ENCODE peak calls at places on chromosomes 16 and 17, in four cellular contexts. W is A549; H is CD8-positive, alpha-beta T cell; K is foreskin keratinocyte. T is an unnamed sample. For H3K4me1, the result is how much of the 10 kb centered on the place peaks cover.

GRCh38 chr17:55348749-55349354 is 72.8 kb downstream of the MMD start:
- DNase-seq in W (peak), H (peak), K (peak), T (peak)

GRCh38 chr17:17745476-17746455 is 64.5 kb downstream of the RAI1 start:
- DNase-seq in W (no peak), H (no peak), K (no peak), T (no peak)

GRCh38 chr17:1024076-1024475 is 27.1 kb downstream of the TIMM22 start:
- DNase-seq in W (no peak), H (no peak), K (peak), T (no peak)

GRCh38 chr17:8210761-8211458 is 535 bp upstream of the AURKB start:
- DNase-seq in W (no peak), H (no peak), K (no peak), T (no peak)

GRCh38 chr17:64084086-64084939 is 45.6 kb downstream of the ERN1 start:
- DNase-seq in W (peak), H (no peak), K (no peak), T (no peak)

GRCh38 chr16:17312100-17312732 is 158.5 kb downstream of the XYLT1 start:
- DNase-seq in W (no peak), H (peak), K (peak), T (no peak)

GRCh38 chr16:85359147-85359822 is 247.0 kb upstream of the CIBAR2 start:
- DNase-seq in W (no peak), H (no peak), K (no peak), T (no peak)

GRCh38 chr17:28744104-28744801 is 442 bp downstream of the TRAF4 start:
- DNase-seq in W (peak), H (peak), K (peak), T (peak)

GRCh38 chr17:40500190-40500589 is 1.2 kb downstream of the TNS4 start:
- DNase-seq in W (no peak), H (no peak), K (no peak), T (no peak)
- H3K27ac ChIP-seq in W (peak), H (no peak), K (peak), T (no peak)

GRCh38 chr16:56610017-56610608 is 1.7 kb downstream of the MT2A start:
- DNase-seq in W (peak), H (peak), K (peak), T (peak)
- H3K4me1 ChIP-seq in W (half or more), H (under half), K (under half), T (under half)

GRCh38 chr16:554297-554621 is 5.9 kb upstream of the PRR35 start:
- DNase-seq in W (no peak), H (no peak), K (no peak), T (no peak)
- H3K27ac ChIP-seq in W (no peak), H (no peak), K (no peak), T (no peak)

DNA sequence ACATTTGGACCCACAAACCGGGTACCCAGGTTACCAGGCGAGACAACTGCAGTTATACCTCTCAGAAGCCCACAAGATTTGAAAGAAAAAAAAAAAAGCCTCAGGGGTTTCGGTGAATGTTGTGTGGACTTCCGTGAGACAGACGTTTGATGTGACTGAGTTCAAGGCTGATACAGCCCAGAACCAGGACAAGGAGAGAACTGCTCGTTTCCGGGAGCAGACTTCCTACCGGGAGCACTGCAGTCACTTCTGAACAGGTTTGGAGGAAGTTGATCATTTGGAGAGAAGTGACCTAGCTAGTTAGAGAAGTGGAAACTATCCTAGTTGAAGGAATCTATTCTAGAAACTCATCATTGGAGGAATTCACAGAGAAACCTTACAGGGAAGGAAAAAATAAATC is 847 bp downstream of the CKLF start:
- DNase-seq in W (no peak), H (no peak), K (no peak), T (peak)
- H3K4me1 ChIP-seq in W (under half), H (half or more), K (under half), T (half or more)

DNA sequence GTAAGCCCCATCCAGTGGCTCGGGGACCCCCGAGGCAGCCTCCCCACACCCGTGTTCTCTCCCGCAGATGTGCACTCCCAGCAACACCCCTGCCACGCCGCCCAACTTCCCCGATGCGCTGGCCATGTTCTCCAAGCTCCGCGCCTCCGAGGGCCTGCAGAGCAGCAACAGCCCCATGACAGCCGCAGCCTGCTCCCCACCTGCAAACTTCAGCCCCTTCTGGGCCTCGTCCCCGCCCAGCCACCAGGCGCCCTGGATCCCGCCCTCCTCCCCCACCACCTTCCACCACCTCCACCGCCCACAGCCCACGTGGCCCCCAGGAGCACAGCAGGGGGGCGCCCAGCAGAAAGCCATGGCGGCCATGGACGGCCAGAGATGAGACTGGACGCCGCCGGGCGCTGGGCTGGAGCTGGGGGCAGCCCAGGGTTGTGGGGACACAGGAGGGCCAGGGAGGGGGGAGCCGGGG is 5.0 kb downstream of the UBALD2 start:
- DNase-seq in W (no peak), H (peak), K (no peak), T (no peak)
- H3K27ac ChIP-seq in W (no peak), H (no peak), K (no peak), T (peak)

GRCh38 chr17:76439314-76439928 is 13.5 kb downstream of the UBE2O start:
- DNase-seq in W (no peak), H (no peak), K (no peak), T (no peak)
- H3K4me1 ChIP-seq in W (under half), H (under half), K (under half), T (under half)

DNA sequence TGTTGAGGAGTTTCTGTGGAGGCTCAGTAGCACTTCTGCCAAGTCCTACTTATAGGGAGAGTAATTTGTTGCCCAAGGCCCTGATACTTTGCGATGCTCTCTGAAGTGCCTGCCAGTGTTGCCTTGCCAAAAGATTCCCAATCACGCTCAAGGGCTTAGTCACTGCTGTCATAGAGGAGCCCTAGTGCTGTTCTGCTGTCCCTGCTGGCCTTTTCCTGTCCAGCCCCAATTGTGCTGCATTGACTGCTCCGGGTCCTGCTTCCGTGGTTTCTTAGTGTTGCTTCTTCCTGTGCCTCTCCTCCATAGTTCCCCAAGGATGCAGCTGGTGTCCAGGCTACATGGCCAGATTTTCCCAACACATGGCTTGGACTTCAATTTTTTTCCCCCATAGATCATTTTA is 13.9 kb downstream of the NUP93 start:
- DNase-seq in W (peak), H (no peak), K (peak), T (no peak)
- H3K27ac ChIP-seq in W (no peak), H (no peak), K (peak), T (no peak)

T was measured in CD4-positive, alpha-beta memory T cell.